ENCODE peak calls at places on chromosomes 5 and 9, in five cellular contexts. Z is mammary epithelial cell, A is ovary, W is kidney epithelial cell, B is transverse colon. R is an unnamed sample.

GRCh38 chr9:37801287-37801850 is 772 bp downstream of the DCAF10 start:
- DNase-seq in B (peak; percentile 33), Z (no peak), A (peak; percentile 53), W (no peak), R (no peak)

GRCh38 chr9:38677660-38678303 is 42.2 kb downstream of the FAM240B start:
- DNase-seq in W (no peak), A (no peak), B (no peak), Z (no peak), R (no peak)

GRCh38 chr9:98864257-98865180 is 57.0 kb downstream of the GALNT12 start:
- DNase-seq in W (no peak), Z (no peak), B (no peak), A (no peak), R (no peak)

GRCh38 chr5:10311595-10312425 is 4.1 kb upstream of the CMBL start:
- DNase-seq in W (no peak), A (no peak), B (no peak), Z (no peak), R (no peak)

GRCh38 chr9:106921341-106921899 is 58.5 kb downstream of the ZNF462 start:
- DNase-seq in Z (no peak), A (peak; percentile 61), B (peak; percentile 32), W (peak; percentile 32), R (no peak)

GRCh38 chr9:137167752-137168574 is 1.9 kb downstream of the LRRC26 start:
- DNase-seq in Z (no peak), A (no peak), B (peak; percentile 72), W (no peak), R (no peak)

GRCh38 chr5:149375434-149375833 is 3.7 kb downstream of the IL17B start:
- DNase-seq in B (no peak), Z (no peak), A (no peak), W (no peak), R (peak; percentile 27)

GRCh38 chr9:137685886-137686420 is 67.1 kb downstream of the EHMT1 start:
- DNase-seq in Z (no peak), B (no peak), A (no peak), W (no peak), R (no peak)

GRCh38 chr9:115411516-115411915 is 293.6 kb upstream of the TNC start:
- DNase-seq in Z (no peak), B (no peak), A (no peak), W (no peak), R (no peak)

GRCh38 chr5:89694026-89694540 is 715.5 kb downstream of the CETN3 start:
- DNase-seq in A (no peak), Z (no peak), B (no peak), W (no peak), R (no peak)

GRCh38 chr5:102865171-102865509 is 110.0 kb downstream of the PAM start:
- DNase-seq in Z (no peak), A (no peak), W (no peak), B (no peak), R (no peak)

GRCh38 chr5:60259730-60260129 is 366.2 kb upstream of the PDE4D start:
- DNase-seq in B (no peak), A (no peak), W (no peak), Z (no peak), R (no peak)

GRCh38 chr5:82591021-82591515 is 312.9 kb upstream of the RPS23 start:
- DNase-seq in B (no peak), A (no peak), Z (peak; percentile 35), W (no peak), R (no peak)

GRCh38 chr9:97979778-97980478 is 3.2 kb upstream of the ANP32B start:
- DNase-seq in B (no peak), W (no peak), A (no peak), Z (no peak), R (no peak)

GRCh38 chr5:135057233-135057632 is 23.2 kb upstream of the PITX1 start:
- DNase-seq in Z (no peak), A (no peak), W (no peak), B (no peak), R (no peak)

GRCh38 chr9:97508852-97509251 is 7.4 kb downstream of the TMOD1 start:
- DNase-seq in Z (no peak), B (no peak), W (no peak), A (no peak), R (no peak)

GRCh38 chr5:170269579-170269978 is 28.0 kb downstream of the LCP2 start:
- DNase-seq in A (no peak), W (no peak), Z (no peak), B (no peak), R (no peak)

GRCh38 chr5:76601470-76601869 is 21.7 kb downstream of the F2RL2 start:
- DNase-seq in Z (peak; percentile 46), A (no peak), W (no peak), B (no peak), R (no peak)

GRCh38 chr5:149493316-149493715 is 57.9 kb downstream of the CSNK1A1 start:
- DNase-seq in W (no peak), A (no peak), B (no peak), Z (no peak), R (no peak)

GRCh38 chr5:88883566-88884434 is 816 bp upstream of the MEF2C start:
- DNase-seq in A (peak; percentile 79), B (peak; percentile 63), Z (peak; percentile 47), W (no peak), R (no peak)

GRCh38 chr5:131538177-131538593 is 96.8 kb downstream of the RAPGEF6 start:
- DNase-seq in B (no peak), Z (peak; percentile 83), A (no peak), W (peak; percentile 29), R (no peak)

GRCh38 chr5:131534995-131535394 is 100.0 kb downstream of the RAPGEF6 start:
- DNase-seq in A (no peak), B (no peak), W (no peak), Z (no peak), R (no peak)

GRCh38 chr5:131533844-131534243 is 101.2 kb downstream of the RAPGEF6 start:
- DNase-seq in Z (no peak), B (no peak), W (no peak), A (no peak), R (no peak)

GRCh38 chr5:131536849-131537448 is 98.1 kb downstream of the RAPGEF6 start:
- DNase-seq in W (no peak), B (no peak), Z (no peak), A (no peak), R (no peak)

DNA sequence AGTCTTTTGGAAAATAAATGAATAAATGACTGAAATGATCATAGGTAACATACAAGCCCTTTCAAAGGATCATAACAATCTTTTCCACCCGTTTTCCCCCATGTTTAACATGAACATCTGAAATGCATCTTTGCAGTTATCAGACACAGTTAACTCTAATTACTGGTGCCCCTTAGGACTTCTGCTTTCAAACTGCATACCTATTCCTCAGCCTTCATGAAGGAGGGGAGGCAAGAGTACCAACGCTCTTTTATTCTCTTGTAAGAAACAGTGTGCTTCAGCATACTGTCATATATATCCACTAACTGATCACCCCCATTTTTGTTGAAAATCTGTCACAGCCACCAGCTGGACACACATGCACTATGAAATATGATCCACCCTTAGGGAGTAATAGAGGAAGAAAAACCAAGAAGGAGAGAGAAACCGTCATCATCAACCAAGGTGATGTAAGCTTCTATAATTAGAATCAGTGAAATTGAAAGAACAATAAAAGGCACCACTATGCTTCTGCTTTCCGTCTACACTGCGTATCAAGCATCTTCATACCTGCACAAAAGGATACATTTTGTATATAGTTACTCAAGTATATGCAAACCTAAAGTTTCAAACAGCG is 98.7 kb downstream of the RAPGEF6 start:
- DNase-seq in B (no peak), A (no peak), W (no peak), Z (no peak), R (no peak)
- H3K4me3 ChIP-seq in B (no peak overlapping the region), A (no peak overlapping the region), W (no peak overlapping the region), Z (no peak overlapping the region), R (no peak overlapping the region)

GRCh38 chr5:174692982-174693422 is 31.4 kb upstream of the MSX2 start:
- DNase-seq in W (no peak), B (peak; percentile 16), Z (no peak), A (no peak), R (no peak)

GRCh38 chr5:174690256-174690655 is 34.1 kb upstream of the MSX2 start:
- DNase-seq in A (peak; percentile 42), W (no peak), B (no peak), Z (no peak), R (no peak)

GRCh38 chr5:174692381-174692780 is 32.0 kb upstream of the MSX2 start:
- DNase-seq in A (no peak), B (no peak), W (no peak), Z (no peak), R (no peak)

GRCh38 chr5:174688441-174689354 is 35.7 kb upstream of the MSX2 start:
- DNase-seq in B (no peak), W (no peak), Z (no peak), A (no peak), R (no peak)

DNA sequence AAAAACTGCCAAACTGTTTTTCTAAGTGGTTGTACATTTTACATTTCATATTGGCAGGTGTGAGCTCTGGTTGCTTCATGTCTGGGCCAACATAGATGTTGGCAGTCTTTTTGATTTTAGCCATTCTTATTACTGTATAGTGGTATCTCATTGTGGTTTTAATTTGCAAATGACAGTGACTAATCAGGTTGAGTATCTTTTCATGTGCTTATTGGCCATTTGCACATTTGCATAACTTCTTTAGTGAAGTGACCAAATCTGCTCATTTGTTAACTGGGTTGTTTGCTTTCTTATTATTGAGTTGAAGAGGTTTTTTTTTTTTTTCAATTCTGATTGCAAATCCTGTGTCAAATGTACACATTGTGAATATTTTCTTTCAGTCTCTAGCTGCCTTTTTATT is 36.9 kb upstream of the MSX2 start:
- DNase-seq in W (no peak), B (no peak), A (no peak), Z (no peak), R (no peak)
- H3K4me3 ChIP-seq in W (no peak overlapping the region), B (no peak overlapping the region), A (no peak overlapping the region), Z (no peak overlapping the region), R (no peak overlapping the region)

DNA sequence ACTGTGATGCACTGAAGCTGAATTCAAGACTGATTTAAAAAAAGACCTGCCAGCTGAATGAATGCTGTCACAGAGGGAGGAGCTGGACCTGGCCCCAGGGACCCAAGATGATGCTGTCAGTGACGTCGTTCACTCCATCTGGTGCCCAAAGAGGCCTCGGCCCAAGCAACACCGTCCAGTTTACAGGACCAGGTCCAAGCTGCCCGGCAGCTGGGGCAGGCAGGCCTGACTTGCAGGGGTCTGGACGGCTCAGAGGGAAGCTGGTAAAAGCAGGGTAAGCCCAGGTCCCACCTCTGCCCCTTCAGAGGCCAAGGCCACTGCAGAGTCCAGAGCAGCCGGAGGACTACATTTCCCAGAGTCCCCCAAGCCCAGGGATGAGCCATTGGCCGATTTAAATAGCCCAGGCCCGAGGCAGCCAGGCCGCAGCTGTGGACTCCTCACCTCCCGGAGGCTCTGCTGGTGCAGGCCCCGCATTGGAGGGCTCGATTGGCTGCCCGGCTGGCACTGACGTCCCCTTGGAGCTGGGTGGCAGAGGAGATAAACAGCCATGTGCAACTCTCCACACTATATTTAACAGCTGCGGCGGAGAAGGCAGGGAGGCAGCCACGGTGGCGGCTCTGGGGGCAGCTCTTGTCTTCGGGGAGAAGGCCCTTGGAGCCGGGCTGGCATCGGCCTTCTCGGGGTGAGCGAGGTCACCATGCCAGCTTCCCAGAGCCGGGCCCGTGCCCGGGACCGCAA is at the start of gene PLPP7:
- DNase-seq in A (peak; percentile 77), Z (no peak), W (peak; percentile 10), B (peak; percentile 44), R (no peak)
- H3K4me3 ChIP-seq in A (peak within 1 kb of the TSS; percentile 42), Z (no peak within 1 kb of the TSS), W (peak within 1 kb of the TSS; percentile 35), B (peak within 1 kb of the TSS; percentile 28), R (peak within 1 kb of the TSS; percentile 23)

DNA sequence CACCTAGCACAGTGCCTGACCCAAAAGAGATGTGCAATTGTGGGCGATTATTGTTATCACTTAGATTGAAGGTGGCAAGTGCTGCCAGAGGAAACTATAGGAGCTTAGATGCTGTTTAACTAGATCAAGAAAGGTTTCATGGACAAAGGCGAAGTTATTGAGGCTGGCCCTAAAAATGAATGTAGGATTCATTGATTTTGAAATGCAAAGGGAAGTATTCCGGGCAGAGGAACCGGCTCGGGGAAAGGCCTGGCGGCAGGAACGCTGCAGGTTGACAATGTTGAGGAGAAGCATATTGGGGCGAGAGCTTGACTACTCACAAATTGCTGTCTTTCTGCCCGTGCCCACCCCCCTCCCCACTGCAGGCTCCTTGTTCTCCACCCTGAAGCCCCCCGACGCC is 37.4 kb upstream of the TTC1 start:
- DNase-seq in Z (no peak), B (no peak), A (no peak), W (no peak), R (no peak)
- H3K4me3 ChIP-seq in Z (no peak overlapping the region), B (no peak overlapping the region), A (no peak overlapping the region), W (peak overlapping the region; percentile 21), R (peak overlapping the region; percentile 32)